ENCODE peak calls at places on chromosomes 1 and 21, in eight cellular contexts. F is uterus, Y is sigmoid colon, G is suprapubic skin, O is left ventricle myocardium inferior, W is upper lobe of right lung, L is stomach, A is endothelial cell of umbilical vein. Q is an unnamed sample.

GRCh38 chr1:66464356-66464755 is 69.6 kb upstream of the SGIP1 start:
- DNase-seq in F (no peak), Y (no peak), G (no peak), O (no peak), W (no peak), L (no peak), A (no peak), Q (no peak)

GRCh38 chr1:205994342-205994741 is 8.9 kb downstream of the RAB7B start:
- DNase-seq in F (no peak), Y (no peak), G (peak), O (no peak), W (no peak), L (no peak), A (no peak), Q (no peak)

GRCh38 chr1:28885472-28885877 is 28.9 kb upstream of the EPB41 start:
- DNase-seq in F (no peak), Y (no peak), G (no peak), O (no peak), W (no peak), L (no peak), A (no peak), Q (no peak)

GRCh38 chr1:90778487-90778886 is 61.4 kb upstream of the BARHL2 start:
- DNase-seq in F (no peak), Y (no peak), G (no peak), O (no peak), W (no peak), L (no peak), A (no peak), Q (no peak)

GRCh38 chr1:108089482-108089881 is 110.7 kb downstream of the SLC25A24 start:
- DNase-seq in F (no peak), Y (no peak), G (no peak), O (no peak), W (no peak), L (no peak), A (no peak), Q (no peak)

GRCh38 chr1:208668991-208669390 is 424.8 kb upstream of the PLXNA2 start:
- DNase-seq in F (no peak), Y (no peak), G (no peak), O (no peak), W (no peak), L (no peak), A (no peak), Q (no peak)

GRCh38 chr1:116489231-116489697 is 81.6 kb downstream of the CD58 start:
- DNase-seq in F (no peak), Y (no peak), G (no peak), O (no peak), W (no peak), L (peak), A (peak), Q (no peak)

GRCh38 chr1:33512612-33513011 is 40.2 kb downstream of the ZSCAN20 start:
- DNase-seq in F (no peak), Y (no peak), G (no peak), O (no peak), W (no peak), L (no peak), A (no peak), Q (no peak)

GRCh38 chr1:35558374-35559316 is 1.0 kb downstream of the NCDN start:
- DNase-seq in F (no peak), Y (no peak), G (peak), O (no peak), W (no peak), L (no peak), A (no peak), Q (no peak)

GRCh38 chr1:9234223-9235122 is at the start of gene H6PD:
- DNase-seq in F (peak), Y (peak), G (peak), O (peak), W (peak), L (peak), A (peak), Q (peak)

GRCh38 chr1:244302889-244303609 is 148.7 kb downstream of the ADSS2 start:
- DNase-seq in F (no peak), Y (no peak), G (no peak), O (no peak), W (peak), L (no peak), A (peak), Q (no peak)

GRCh38 chr1:93840956-93841482 is 38.0 kb downstream of the DNTTIP2 start:
- DNase-seq in F (no peak), Y (no peak), G (no peak), O (no peak), W (no peak), L (no peak), A (no peak), Q (no peak)

GRCh38 chr1:245956225-245956624 is 550.9 kb downstream of the SMYD3 start:
- DNase-seq in F (no peak), Y (no peak), G (no peak), O (no peak), W (no peak), L (no peak), A (peak), Q (no peak)

GRCh38 chr1:30047576-30047975 is 675.8 kb downstream of the MATN1 start:
- DNase-seq in F (no peak), Y (no peak), G (peak), O (no peak), W (peak), L (peak), A (no peak), Q (no peak)

GRCh38 chr1:88791192-88791591 is 100.2 kb downstream of the GTF2B start:
- DNase-seq in F (no peak), Y (no peak), G (no peak), O (no peak), W (no peak), L (no peak), A (no peak), Q (no peak)

GRCh38 chr1:230381049-230381467 is 45.1 kb downstream of the PGBD5 start:
- DNase-seq in F (no peak), Y (no peak), G (no peak), O (no peak), W (no peak), L (peak), A (no peak), Q (no peak)

GRCh38 chr1:198498881-198499280 is 41.6 kb downstream of the ATP6V1G3 start:
- DNase-seq in F (no peak), Y (no peak), G (no peak), O (no peak), W (no peak), L (no peak), A (no peak), Q (no peak)

GRCh38 chr21:41678016-41678935 is 88.6 kb downstream of the RIPK4 start:
- DNase-seq in F (no peak), Y (no peak), G (no peak), O (no peak), W (peak), L (peak), A (no peak), Q (no peak)

GRCh38 chr1:152348447-152348846 is 11.4 kb downstream of the FLG2 start:
- DNase-seq in F (no peak), Y (no peak), G (no peak), O (no peak), W (no peak), L (no peak), A (no peak), Q (no peak)

GRCh38 chr1:239288964-239289535 is 97.3 kb upstream of the CHRM3 start:
- DNase-seq in F (no peak), Y (no peak), G (no peak), O (no peak), W (no peak), L (no peak), A (no peak), Q (no peak)

GRCh38 chr1:39671433-39671792 is 494 bp downstream of the NT5C1A start:
- DNase-seq in F (peak), Y (no peak), G (no peak), O (peak), W (no peak), L (no peak), A (no peak), Q (no peak)

GRCh38 chr1:207883104-207883651 is 27.7 kb downstream of the CD34 start:
- DNase-seq in F (no peak), Y (no peak), G (no peak), O (no peak), W (no peak), L (peak), A (no peak), Q (no peak)

GRCh38 chr1:114457675-114458074 is 53.3 kb downstream of the TRIM33 start:
- DNase-seq in F (no peak), Y (no peak), G (no peak), O (no peak), W (no peak), L (no peak), A (no peak), Q (no peak)

GRCh38 chr1:180343931-180344406 is 113.9 kb downstream of the LHX4 start:
- DNase-seq in F (no peak), Y (no peak), G (no peak), O (no peak), W (no peak), L (peak), A (peak), Q (no peak)

GRCh38 chr1:210347112-210347511 is 18.4 kb downstream of the HHAT start:
- DNase-seq in F (no peak), Y (no peak), G (no peak), O (no peak), W (no peak), L (no peak), A (no peak), Q (no peak)

GRCh38 chr1:91555821-91556531 is 55.3 kb downstream of the CDC7 start:
- DNase-seq in F (no peak), Y (no peak), G (no peak), O (no peak), W (no peak), L (no peak), A (peak), Q (peak)

GRCh38 chr1:36322786-36323635 is 434 bp downstream of the EVA1B start:
- DNase-seq in F (peak), Y (peak), G (no peak), O (peak), W (no peak), L (peak), A (peak), Q (no peak)

GRCh38 chr1:194366705-194367104 is 1180.3 kb upstream of the B3GALT2 start:
- DNase-seq in F (no peak), Y (no peak), G (no peak), O (no peak), W (no peak), L (no peak), A (no peak), Q (no peak)

GRCh38 chr1:156727914-156728598 is at the start of gene METTL25B:
- DNase-seq in F (peak), Y (peak), G (no peak), O (peak), W (peak), L (peak), A (peak), Q (peak)

GRCh38 chr1:235203428-235203827 is 42.4 kb upstream of the RBM34 start:
- DNase-seq in F (no peak), Y (no peak), G (no peak), O (no peak), W (no peak), L (no peak), A (no peak), Q (no peak)

DNA sequence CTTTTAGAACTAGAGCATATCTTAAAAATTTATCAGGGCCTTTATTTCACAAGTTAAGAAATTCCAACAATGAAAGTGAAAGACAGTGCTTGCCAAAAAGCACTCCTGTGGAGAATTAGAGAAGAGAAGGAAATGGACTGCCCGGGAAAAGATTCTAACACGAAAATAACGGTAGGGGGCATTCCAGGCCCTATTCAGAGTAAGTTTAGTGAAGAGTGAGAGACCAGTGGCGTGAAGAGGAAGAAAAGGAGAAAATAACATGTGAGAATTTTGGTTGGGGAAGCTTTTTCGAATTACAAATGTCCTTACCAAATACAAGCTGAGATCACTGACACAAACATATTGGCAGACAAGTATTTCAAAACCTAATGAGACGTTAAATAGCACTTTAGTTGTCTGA is 38.4 kb upstream of the RBM34 start:
- DNase-seq in F (no peak), Y (no peak), G (no peak), O (no peak), W (no peak), L (no peak), A (peak), Q (no peak)
- TF ChIP-seq CTCF in F (no peak), Y (no peak), G (no peak), O (peak), W (peak), L (no peak), A (peak), Q (peak)

DNA sequence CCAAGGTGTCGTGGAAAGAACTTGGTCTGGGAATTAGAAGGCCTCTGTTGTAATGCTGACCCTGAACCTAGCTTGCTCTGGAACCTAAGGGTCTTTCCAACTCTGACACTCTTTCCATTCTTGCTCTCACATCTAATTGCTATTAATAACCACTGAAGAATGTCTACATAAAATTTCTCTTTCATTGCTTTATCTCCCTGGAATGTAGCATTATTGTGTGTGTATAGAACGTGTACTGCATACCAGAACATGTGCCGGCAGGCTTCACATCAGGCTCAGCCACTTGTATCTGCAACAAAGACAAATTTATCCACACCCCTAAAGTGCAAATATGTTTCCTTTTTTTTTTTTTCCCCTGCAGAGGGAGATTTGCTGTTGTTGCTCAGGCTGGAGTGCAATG is 13.9 kb upstream of the LAX1 start:
- DNase-seq in F (no peak), Y (no peak), G (no peak), O (no peak), W (no peak), L (no peak), A (no peak), Q (no peak)
- H3K27ac ChIP-seq in F (no peak), Y (no peak), G (peak), O (no peak), W (no peak), L (no peak), A (no peak), Q (no peak)

GRCh38 chr1:24253569-24253968 is 65.6 kb upstream of the GRHL3 start:
- DNase-seq in F (no peak), Y (no peak), G (no peak), O (no peak), W (no peak), L (no peak), A (no peak), Q (no peak)
- TF ChIP-seq CTCF in F (no peak), Y (no peak), G (no peak), O (no peak), W (no peak), L (no peak), A (no peak), Q (no peak)

DNA sequence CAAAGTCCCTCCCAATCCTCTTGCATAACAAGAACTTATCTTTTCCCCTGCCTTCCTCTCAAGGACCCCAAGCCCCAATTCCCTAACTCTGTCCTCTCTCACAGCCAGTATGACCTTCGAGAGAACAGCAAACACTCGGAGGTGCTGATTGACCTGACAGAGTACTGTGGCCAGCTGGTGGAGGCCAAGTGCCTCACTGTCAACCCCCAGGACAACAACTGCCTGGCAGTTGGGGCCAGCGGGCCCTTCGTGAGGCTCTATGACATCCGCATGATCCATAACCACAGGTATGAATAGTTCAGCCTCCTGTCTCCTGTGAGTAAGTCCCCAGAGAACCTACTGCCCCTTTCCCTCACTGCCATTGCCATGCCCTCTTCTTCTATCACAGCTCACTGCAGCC is 29.9 kb upstream of the TMEM222 start:
- DNase-seq in F (no peak), Y (no peak), G (no peak), O (no peak), W (no peak), L (no peak), A (no peak), Q (no peak)
- H3K27ac ChIP-seq in F (no peak), Y (no peak), G (no peak), O (peak), W (no peak), L (no peak), A (no peak), Q (no peak)

DNA sequence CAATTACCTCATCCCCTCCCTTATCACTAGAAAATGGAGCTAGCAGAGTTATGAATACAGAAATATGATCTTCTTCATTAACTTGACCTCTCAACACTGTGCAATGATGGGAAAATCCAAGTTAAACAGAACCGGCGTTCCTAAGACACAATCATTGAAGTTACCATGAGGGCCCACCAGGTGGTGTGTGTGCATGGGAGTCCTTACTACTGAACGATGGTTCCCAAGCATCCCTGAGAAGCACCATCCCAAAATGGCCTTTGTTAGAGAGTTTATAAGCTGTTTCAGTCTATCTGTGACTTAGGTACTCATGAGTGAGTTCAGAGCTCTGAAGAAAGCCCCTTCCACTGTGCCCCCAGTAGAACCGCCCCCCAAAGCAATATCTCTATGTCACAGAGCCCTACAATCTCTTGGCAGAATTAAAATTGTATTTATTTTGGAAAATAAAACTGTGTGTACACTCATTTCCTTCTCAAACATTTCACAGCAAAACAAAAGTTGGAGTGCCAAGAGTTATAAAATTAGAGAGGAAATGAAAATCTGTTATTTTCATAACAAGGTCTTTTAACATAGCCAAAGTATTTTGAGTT is 56.8 kb downstream of the PLD5 start:
- DNase-seq in F (peak), Y (no peak), G (no peak), O (peak), W (no peak), L (peak), A (peak), Q (no peak)
- TF ChIP-seq CTCF in F (peak), Y (no peak), G (peak), O (peak), W (peak), L (no peak), A (peak), Q (peak)